ENCODE peak calls at places on chromosome 2, in eight cellular contexts. One of them, this sample, is unnamed.

GRCh38 chr2:24986397-24986796 is 14.6 kb upstream of the DNAJC27 start:
- DNase-seq in Peyer's patch: no peak
- DNase-seq in stomach: no peak
- DNase-seq in BE2C: peak; percentile 18
- DNase-seq in HL-60: no peak
- DNase-seq in dorsolateral prefrontal cortex: no peak
- DNase-seq in tibial artery: no peak
- DNase-seq in PC-9: no peak
- DNase-seq in this sample: no peak

GRCh38 chr2:235191933-235192332 is 240.1 kb downstream of the SH3BP4 start:
- DNase-seq in HL-60: no peak
- DNase-seq in Peyer's patch: no peak
- DNase-seq in BE2C: no peak
- DNase-seq in stomach: no peak
- DNase-seq in tibial artery: no peak
- DNase-seq in dorsolateral prefrontal cortex: no peak
- DNase-seq in PC-9: no peak
- DNase-seq in this sample: no peak

GRCh38 chr2:29110916-29111315 is 4.3 kb upstream of the CLIP4 start:
- DNase-seq in Peyer's patch: no peak
- DNase-seq in stomach: no peak
- DNase-seq in BE2C: no peak
- DNase-seq in dorsolateral prefrontal cortex: no peak
- DNase-seq in PC-9: peak; percentile 81
- DNase-seq in tibial artery: no peak
- DNase-seq in HL-60: no peak
- DNase-seq in this sample: no peak

GRCh38 chr2:107002735-107003134 is 116.8 kb upstream of the ST6GAL2 start:
- DNase-seq in tibial artery: no peak
- DNase-seq in HL-60: no peak
- DNase-seq in BE2C: no peak
- DNase-seq in stomach: no peak
- DNase-seq in Peyer's patch: no peak
- DNase-seq in PC-9: no peak
- DNase-seq in dorsolateral prefrontal cortex: no peak
- DNase-seq in this sample: no peak

GRCh38 chr2:98911376-98912154 is 24.5 kb downstream of the CRACDL start:
- DNase-seq in stomach: peak; percentile 25
- DNase-seq in dorsolateral prefrontal cortex: no peak
- DNase-seq in PC-9: no peak
- DNase-seq in tibial artery: no peak
- DNase-seq in Peyer's patch: no peak
- DNase-seq in HL-60: no peak
- DNase-seq in BE2C: no peak
- DNase-seq in this sample: no peak

GRCh38 chr2:119407430-119408220 is 24.0 kb upstream of the TMEM37 start:
- DNase-seq in stomach: peak; percentile 58
- DNase-seq in dorsolateral prefrontal cortex: no peak
- DNase-seq in BE2C: peak; percentile 28
- DNase-seq in HL-60: peak; percentile 52
- DNase-seq in PC-9: peak; percentile 44
- DNase-seq in Peyer's patch: no peak
- DNase-seq in tibial artery: no peak
- DNase-seq in this sample: no peak

GRCh38 chr2:126662623-126663022 is 6.7 kb downstream of the GYPC start:
- DNase-seq in Peyer's patch: no peak
- DNase-seq in PC-9: no peak
- DNase-seq in HL-60: no peak
- DNase-seq in BE2C: no peak
- DNase-seq in dorsolateral prefrontal cortex: no peak
- DNase-seq in tibial artery: no peak
- DNase-seq in stomach: no peak
- DNase-seq in this sample: no peak

GRCh38 chr2:158725496-158725895 is 69.6 kb upstream of the DAPL1 start:
- DNase-seq in HL-60: no peak
- DNase-seq in tibial artery: no peak
- DNase-seq in PC-9: peak; percentile 59
- DNase-seq in BE2C: no peak
- DNase-seq in Peyer's patch: no peak
- DNase-seq in stomach: no peak
- DNase-seq in dorsolateral prefrontal cortex: no peak
- DNase-seq in this sample: no peak

GRCh38 chr2:232890896-232891601 is 21.0 kb downstream of the SNORC start:
- DNase-seq in stomach: peak; percentile 24
- DNase-seq in PC-9: peak; percentile 62
- DNase-seq in dorsolateral prefrontal cortex: no peak
- DNase-seq in HL-60: no peak
- DNase-seq in Peyer's patch: peak; percentile 30
- DNase-seq in BE2C: peak; percentile 48
- DNase-seq in tibial artery: peak; percentile 14
- DNase-seq in this sample: no peak

GRCh38 chr2:10222-10875 is 36.0 kb downstream of the FAM110C start:
- DNase-seq in BE2C: no peak
- DNase-seq in Peyer's patch: no peak
- DNase-seq in HL-60: no peak
- DNase-seq in PC-9: no peak
- DNase-seq in dorsolateral prefrontal cortex: no peak
- DNase-seq in tibial artery: peak; percentile 33
- DNase-seq in stomach: no peak
- DNase-seq in this sample: no peak

GRCh38 chr2:201129044-201129505 is 13.1 kb downstream of the CFLAR start:
- DNase-seq in Peyer's patch: no peak
- DNase-seq in PC-9: peak; percentile 65
- DNase-seq in tibial artery: no peak
- DNase-seq in stomach: peak; percentile 59
- DNase-seq in dorsolateral prefrontal cortex: no peak
- DNase-seq in BE2C: no peak
- DNase-seq in HL-60: peak; percentile 45
- DNase-seq in this sample: no peak

GRCh38 chr2:110983130-110983529 is 137.6 kb upstream of the BCL2L11 start:
- DNase-seq in Peyer's patch: no peak
- DNase-seq in BE2C: no peak
- DNase-seq in dorsolateral prefrontal cortex: no peak
- DNase-seq in HL-60: peak; percentile 37
- DNase-seq in tibial artery: no peak
- DNase-seq in stomach: no peak
- DNase-seq in PC-9: no peak
- DNase-seq in this sample: no peak

GRCh38 chr2:85324639-85325465 is 2.9 kb downstream of the TGOLN2 start:
- DNase-seq in HL-60: no peak
- DNase-seq in tibial artery: no peak
- DNase-seq in stomach: no peak
- DNase-seq in BE2C: no peak
- DNase-seq in Peyer's patch: peak; percentile 73
- DNase-seq in PC-9: peak; percentile 76
- DNase-seq in dorsolateral prefrontal cortex: no peak
- DNase-seq in this sample: no peak

GRCh38 chr2:39994151-39994550 is 215.1 kb upstream of the THUMPD2 start:
- DNase-seq in HL-60: no peak
- DNase-seq in BE2C: no peak
- DNase-seq in PC-9: no peak
- DNase-seq in dorsolateral prefrontal cortex: no peak
- DNase-seq in tibial artery: no peak
- DNase-seq in Peyer's patch: no peak
- DNase-seq in stomach: no peak
- DNase-seq in this sample: no peak

GRCh38 chr2:43136862-43137261 is 89.5 kb downstream of the ZFP36L2 start:
- DNase-seq in HL-60: no peak
- DNase-seq in dorsolateral prefrontal cortex: no peak
- DNase-seq in Peyer's patch: peak; percentile 50
- DNase-seq in tibial artery: no peak
- DNase-seq in BE2C: no peak
- DNase-seq in PC-9: no peak
- DNase-seq in stomach: no peak
- DNase-seq in this sample: no peak

DNA sequence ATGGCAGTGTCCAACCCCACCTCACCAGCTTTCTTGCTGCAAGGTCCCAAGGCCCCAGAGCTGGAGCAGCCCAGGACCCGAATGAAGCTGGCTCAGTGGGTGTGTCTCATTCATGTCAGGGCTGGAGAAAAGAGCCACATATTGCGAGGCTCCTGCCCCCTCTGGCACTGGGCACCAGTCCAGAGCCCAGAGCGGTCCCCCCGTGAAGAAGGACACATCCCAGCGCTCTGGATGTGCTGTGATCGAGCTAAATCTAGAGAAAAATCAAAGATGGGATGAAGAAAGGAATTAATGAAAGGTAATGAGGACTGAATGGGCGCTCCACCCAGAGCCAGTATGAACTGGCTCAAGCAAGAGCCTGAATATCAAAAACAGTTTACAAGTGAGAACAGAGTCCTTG is 13.3 kb upstream of the MPV17 start:
- DNase-seq in Peyer's patch: no peak
- DNase-seq in dorsolateral prefrontal cortex: no peak
- DNase-seq in PC-9: no peak
- DNase-seq in stomach: no peak
- DNase-seq in tibial artery: no peak
- DNase-seq in HL-60: no peak
- DNase-seq in BE2C: no peak
- DNase-seq in this sample: no peak
- TF ChIP-seq CTCF in Peyer's patch: no peak
- TF ChIP-seq CTCF in dorsolateral prefrontal cortex: no peak
- TF ChIP-seq CTCF in PC-9: no peak
- TF ChIP-seq CTCF in stomach: no peak
- TF ChIP-seq CTCF in tibial artery: no peak
- TF ChIP-seq CTCF in HL-60: no peak
- TF ChIP-seq CTCF in BE2C: no peak
- TF ChIP-seq CTCF in this sample: no peak

GRCh38 chr2:220159738-220160137 is 532.3 kb downstream of the SLC4A3 start:
- DNase-seq in stomach: no peak
- DNase-seq in BE2C: no peak
- DNase-seq in HL-60: no peak
- DNase-seq in Peyer's patch: no peak
- DNase-seq in PC-9: no peak
- DNase-seq in tibial artery: no peak
- DNase-seq in dorsolateral prefrontal cortex: no peak
- DNase-seq in this sample: no peak

GRCh38 chr2:220157312-220157711 is 529.9 kb downstream of the SLC4A3 start:
- DNase-seq in HL-60: no peak
- DNase-seq in stomach: no peak
- DNase-seq in tibial artery: no peak
- DNase-seq in Peyer's patch: no peak
- DNase-seq in PC-9: no peak
- DNase-seq in BE2C: no peak
- DNase-seq in dorsolateral prefrontal cortex: no peak
- DNase-seq in this sample: no peak

GRCh38 chr2:220152281-220152680 is 524.9 kb downstream of the SLC4A3 start:
- DNase-seq in PC-9: no peak
- DNase-seq in HL-60: no peak
- DNase-seq in stomach: no peak
- DNase-seq in BE2C: no peak
- DNase-seq in tibial artery: no peak
- DNase-seq in dorsolateral prefrontal cortex: no peak
- DNase-seq in Peyer's patch: no peak
- DNase-seq in this sample: no peak

GRCh38 chr2:220148849-220149248 is 521.4 kb downstream of the SLC4A3 start:
- DNase-seq in HL-60: no peak
- DNase-seq in PC-9: no peak
- DNase-seq in BE2C: no peak
- DNase-seq in dorsolateral prefrontal cortex: no peak
- DNase-seq in Peyer's patch: no peak
- DNase-seq in stomach: no peak
- DNase-seq in tibial artery: no peak
- DNase-seq in this sample: no peak

GRCh38 chr2:220154243-220154642 is 526.8 kb downstream of the SLC4A3 start:
- DNase-seq in Peyer's patch: no peak
- DNase-seq in stomach: no peak
- DNase-seq in PC-9: no peak
- DNase-seq in tibial artery: no peak
- DNase-seq in HL-60: no peak
- DNase-seq in BE2C: no peak
- DNase-seq in dorsolateral prefrontal cortex: no peak
- DNase-seq in this sample: no peak
- TF ChIP-seq CTCF in Peyer's patch: no peak
- TF ChIP-seq CTCF in stomach: no peak
- TF ChIP-seq CTCF in PC-9: no peak
- TF ChIP-seq CTCF in tibial artery: no peak
- TF ChIP-seq CTCF in HL-60: no peak
- TF ChIP-seq CTCF in BE2C: peak; percentile 5
- TF ChIP-seq CTCF in dorsolateral prefrontal cortex: no peak
- TF ChIP-seq CTCF in this sample: no peak

GRCh38 chr2:170091461-170091860 is 86.5 kb upstream of the MYO3B start:
- DNase-seq in stomach: no peak
- DNase-seq in Peyer's patch: no peak
- DNase-seq in dorsolateral prefrontal cortex: no peak
- DNase-seq in tibial artery: no peak
- DNase-seq in BE2C: no peak
- DNase-seq in HL-60: no peak
- DNase-seq in PC-9: no peak
- DNase-seq in this sample: no peak
- TF ChIP-seq CTCF in stomach: no peak
- TF ChIP-seq CTCF in Peyer's patch: no peak
- TF ChIP-seq CTCF in dorsolateral prefrontal cortex: no peak
- TF ChIP-seq CTCF in tibial artery: no peak
- TF ChIP-seq CTCF in BE2C: no peak
- TF ChIP-seq CTCF in HL-60: no peak
- TF ChIP-seq CTCF in PC-9: no peak
- TF ChIP-seq CTCF in this sample: no peak

GRCh38 chr2:172465417-172466334 is 38.3 kb downstream of the ITGA6 start:
- DNase-seq in stomach: peak; percentile 82
- DNase-seq in dorsolateral prefrontal cortex: peak; percentile 70
- DNase-seq in Peyer's patch: peak; percentile 67
- DNase-seq in HL-60: peak; percentile 78
- DNase-seq in tibial artery: peak; percentile 70
- DNase-seq in BE2C: peak; percentile 68
- DNase-seq in PC-9: peak; percentile 91
- DNase-seq in this sample: peak; percentile 69

GRCh38 chr2:172464340-172465129 is 37.1 kb downstream of the ITGA6 start:
- DNase-seq in BE2C: no peak
- DNase-seq in PC-9: peak; percentile 95
- DNase-seq in tibial artery: no peak
- DNase-seq in dorsolateral prefrontal cortex: no peak
- DNase-seq in HL-60: no peak
- DNase-seq in stomach: no peak
- DNase-seq in Peyer's patch: no peak
- DNase-seq in this sample: no peak

GRCh38 chr2:172471168-172471567 is 43.8 kb downstream of the ITGA6 start:
- DNase-seq in BE2C: no peak
- DNase-seq in Peyer's patch: no peak
- DNase-seq in HL-60: no peak
- DNase-seq in PC-9: no peak
- DNase-seq in tibial artery: no peak
- DNase-seq in dorsolateral prefrontal cortex: no peak
- DNase-seq in stomach: no peak
- DNase-seq in this sample: no peak

GRCh38 chr2:172462393-172463381 is 35.3 kb downstream of the ITGA6 start:
- DNase-seq in Peyer's patch: no peak
- DNase-seq in PC-9: peak; percentile 82
- DNase-seq in tibial artery: no peak
- DNase-seq in HL-60: peak; percentile 81
- DNase-seq in stomach: no peak
- DNase-seq in dorsolateral prefrontal cortex: no peak
- DNase-seq in BE2C: no peak
- DNase-seq in this sample: no peak

DNA sequence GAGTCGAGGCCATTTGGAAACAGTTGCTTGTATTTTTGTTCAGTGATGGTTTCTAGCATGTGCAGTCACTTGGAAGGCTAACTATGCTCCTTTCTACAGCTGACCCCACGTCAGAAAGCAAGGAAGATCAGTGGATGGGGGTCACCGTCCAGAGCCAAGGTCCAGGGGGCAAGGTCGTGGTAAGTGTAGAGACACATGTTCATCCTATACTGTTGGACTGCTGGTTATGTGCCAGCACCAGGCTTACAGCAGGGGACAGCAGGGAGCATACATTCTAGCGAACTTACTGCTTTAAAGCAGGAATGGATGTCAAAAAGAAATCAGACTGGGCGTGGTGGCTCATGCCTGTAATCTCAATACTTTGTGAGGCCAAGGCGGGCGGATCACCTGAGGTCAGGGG is 40.0 kb downstream of the ITGA6 start:
- DNase-seq in Peyer's patch: no peak
- DNase-seq in stomach: no peak
- DNase-seq in tibial artery: no peak
- DNase-seq in HL-60: no peak
- DNase-seq in PC-9: no peak
- DNase-seq in BE2C: peak; percentile 12
- DNase-seq in dorsolateral prefrontal cortex: no peak
- DNase-seq in this sample: no peak
- TF ChIP-seq CTCF in Peyer's patch: no peak
- TF ChIP-seq CTCF in stomach: no peak
- TF ChIP-seq CTCF in tibial artery: no peak
- TF ChIP-seq CTCF in HL-60: no peak
- TF ChIP-seq CTCF in PC-9: peak; percentile 41
- TF ChIP-seq CTCF in BE2C: peak; percentile 34
- TF ChIP-seq CTCF in dorsolateral prefrontal cortex: no peak
- TF ChIP-seq CTCF in this sample: no peak